ENCODE peak calls at places on chromosomes 6 and 20, in ten cellular contexts. E, G, U, A, X, H, Y, P, K and T are unnamed samples.

GRCh38 chr6:155483858-155484257 is 28.2 kb upstream of the NOX3 start:
- DNase-seq in P (no peak), X (no peak), K (no peak), A (no peak), Y (peak; percentile 25), E (peak; percentile 17), G (no peak), U (no peak), H (no peak), T (no peak)

GRCh38 chr20:4563534-4563933 is 158.2 kb upstream of the PRND start:
- DNase-seq in P (no peak), Y (peak; percentile 61), X (no peak), H (no peak), A (peak; percentile 55), U (no peak), E (no peak), G (no peak), K (no peak), T (no peak)

GRCh38 chr6:1164600-1164999 is 147.3 kb upstream of the FOXQ1 start:
- DNase-seq in X (no peak), H (no peak), E (no peak), K (no peak), P (no peak), U (no peak), Y (peak; percentile 13), A (no peak), G (no peak), T (no peak)

GRCh38 chr20:53797085-53797484 is 203.4 kb upstream of the ZNF217 start:
- DNase-seq in P (no peak), A (no peak), E (no peak), U (no peak), X (no peak), G (no peak), K (no peak), Y (no peak), H (no peak), T (no peak)

GRCh38 chr6:99993533-99994251 is at the start of gene MCHR2:
- DNase-seq in E (no peak), A (no peak), H (no peak), K (no peak), G (no peak), Y (peak; percentile 16), P (no peak), U (no peak), X (no peak), T (no peak)

GRCh38 chr6:156617376-156617775 is 159.8 kb upstream of the ARID1B start:
- DNase-seq in U (no peak), P (no peak), X (peak; percentile 43), A (peak; percentile 30), G (no peak), Y (no peak), K (peak; percentile 80), E (peak; percentile 40), H (no peak), T (no peak)

GRCh38 chr6:20751293-20751946 is 217.2 kb downstream of the CDKAL1 start:
- DNase-seq in K (no peak), H (no peak), A (no peak), U (no peak), P (no peak), Y (peak; percentile 10), G (no peak), E (peak; percentile 72), X (no peak), T (no peak)

GRCh38 chr6:36915599-36915998 is 29.8 kb downstream of the C6orf89 start:
- DNase-seq in Y (no peak), E (no peak), P (no peak), G (no peak), U (no peak), H (no peak), X (no peak), K (no peak), A (no peak), T (no peak)

GRCh38 chr6:16060039-16060438 is 68.8 kb upstream of the MYLIP start:
- DNase-seq in A (no peak), E (peak; percentile 76), H (no peak), X (no peak), G (no peak), U (no peak), K (no peak), P (no peak), Y (no peak), T (peak; percentile 8)

GRCh38 chr6:143400258-143401059 is 50.0 kb downstream of the ADAT2 start:
- DNase-seq in U (peak; percentile 6), P (no peak), Y (no peak), E (peak; percentile 60), X (peak; percentile 36), H (peak; percentile 5), G (no peak), A (no peak), K (peak; percentile 48), T (peak; percentile 44)

GRCh38 chr6:167569879-167570278 is 245.0 kb downstream of the TTLL2 start:
- DNase-seq in X (no peak), K (no peak), H (no peak), U (no peak), A (no peak), Y (no peak), E (no peak), P (no peak), G (no peak), T (no peak)